ENCODE peak calls at places on chromosome 9, in nine cellular contexts. One of them, this sample, is unnamed.

GRCh38 chr9:137757613-137758029 is 120.0 kb upstream of the CACNA1B start:
- DNase-seq in colonic mucosa: no peak
- DNase-seq in thoracic aorta: no peak
- DNase-seq in MM.1S: peak
- DNase-seq in CD8-positive, alpha-beta T cell: no peak
- DNase-seq in ovary: no peak
- DNase-seq in fibroblast of lung: peak
- DNase-seq in lung: no peak
- DNase-seq in ascending aorta: no peak
- DNase-seq in this sample: no peak

GRCh38 chr9:76399831-76400230 is 5.6 kb upstream of the RFK start:
- DNase-seq in thoracic aorta: no peak
- DNase-seq in ovary: no peak
- DNase-seq in lung: no peak
- DNase-seq in fibroblast of lung: no peak
- DNase-seq in colonic mucosa: no peak
- DNase-seq in ascending aorta: no peak
- DNase-seq in CD8-positive, alpha-beta T cell: no peak
- DNase-seq in MM.1S: no peak
- DNase-seq in this sample: no peak

GRCh38 chr9:137228968-137229896 is 1.5 kb upstream of the SLC34A3 start:
- DNase-seq in thoracic aorta: no peak
- DNase-seq in MM.1S: no peak
- DNase-seq in ovary: no peak
- DNase-seq in ascending aorta: no peak
- DNase-seq in lung: no peak
- DNase-seq in fibroblast of lung: no peak
- DNase-seq in colonic mucosa: no peak
- DNase-seq in CD8-positive, alpha-beta T cell: no peak
- DNase-seq in this sample: no peak

GRCh38 chr9:72816666-72817065 is 136.2 kb downstream of the ALDH1A1 start:
- DNase-seq in ascending aorta: no peak
- DNase-seq in ovary: no peak
- DNase-seq in lung: no peak
- DNase-seq in fibroblast of lung: no peak
- DNase-seq in thoracic aorta: no peak
- DNase-seq in CD8-positive, alpha-beta T cell: no peak
- DNase-seq in colonic mucosa: no peak
- DNase-seq in MM.1S: no peak
- DNase-seq in this sample: no peak

GRCh38 chr9:69871143-69871834 is 50.7 kb downstream of the CFAP95 start:
- DNase-seq in lung: no peak
- DNase-seq in CD8-positive, alpha-beta T cell: no peak
- DNase-seq in ascending aorta: no peak
- DNase-seq in ovary: no peak
- DNase-seq in fibroblast of lung: no peak
- DNase-seq in colonic mucosa: no peak
- DNase-seq in thoracic aorta: no peak
- DNase-seq in MM.1S: no peak
- DNase-seq in this sample: no peak

GRCh38 chr9:72256912-72257311 is 107.7 kb downstream of the GDA start:
- DNase-seq in fibroblast of lung: no peak
- DNase-seq in ascending aorta: no peak
- DNase-seq in colonic mucosa: no peak
- DNase-seq in MM.1S: no peak
- DNase-seq in thoracic aorta: no peak
- DNase-seq in ovary: no peak
- DNase-seq in lung: no peak
- DNase-seq in CD8-positive, alpha-beta T cell: no peak
- DNase-seq in this sample: no peak

GRCh38 chr9:98020471-98021145 is 35.9 kb upstream of the NANS start:
- DNase-seq in MM.1S: no peak
- DNase-seq in colonic mucosa: no peak
- DNase-seq in ascending aorta: no peak
- DNase-seq in fibroblast of lung: no peak
- DNase-seq in CD8-positive, alpha-beta T cell: no peak
- DNase-seq in lung: no peak
- DNase-seq in ovary: no peak
- DNase-seq in thoracic aorta: no peak
- DNase-seq in this sample: no peak

GRCh38 chr9:35832814-35833213 is 3.8 kb downstream of the TMEM8B start:
- DNase-seq in fibroblast of lung: no peak
- DNase-seq in colonic mucosa: peak
- DNase-seq in thoracic aorta: no peak
- DNase-seq in MM.1S: no peak
- DNase-seq in ovary: no peak
- DNase-seq in CD8-positive, alpha-beta T cell: no peak
- DNase-seq in ascending aorta: no peak
- DNase-seq in lung: no peak
- DNase-seq in this sample: no peak

GRCh38 chr9:133759946-133760345 is 21.8 kb upstream of the SARDH start:
- DNase-seq in lung: no peak
- DNase-seq in colonic mucosa: no peak
- DNase-seq in ovary: peak
- DNase-seq in CD8-positive, alpha-beta T cell: no peak
- DNase-seq in MM.1S: no peak
- DNase-seq in ascending aorta: no peak
- DNase-seq in thoracic aorta: no peak
- DNase-seq in fibroblast of lung: no peak
- DNase-seq in this sample: no peak

GRCh38 chr9:106796771-106797170 is 66.2 kb upstream of the ZNF462 start:
- DNase-seq in ovary: no peak
- DNase-seq in thoracic aorta: no peak
- DNase-seq in lung: no peak
- DNase-seq in colonic mucosa: no peak
- DNase-seq in CD8-positive, alpha-beta T cell: no peak
- DNase-seq in fibroblast of lung: peak
- DNase-seq in ascending aorta: no peak
- DNase-seq in MM.1S: no peak
- DNase-seq in this sample: no peak

GRCh38 chr9:106753155-106753671 is 109.8 kb upstream of the ZNF462 start:
- DNase-seq in lung: no peak
- DNase-seq in thoracic aorta: no peak
- DNase-seq in CD8-positive, alpha-beta T cell: no peak
- DNase-seq in fibroblast of lung: no peak
- DNase-seq in ascending aorta: no peak
- DNase-seq in MM.1S: peak
- DNase-seq in colonic mucosa: no peak
- DNase-seq in ovary: no peak
- DNase-seq in this sample: no peak

GRCh38 chr9:130664191-130665028 is at the start of gene PRDM12:
- DNase-seq in ascending aorta: no peak
- DNase-seq in fibroblast of lung: no peak
- DNase-seq in thoracic aorta: no peak
- DNase-seq in CD8-positive, alpha-beta T cell: no peak
- DNase-seq in MM.1S: no peak
- DNase-seq in colonic mucosa: no peak
- DNase-seq in lung: no peak
- DNase-seq in ovary: no peak
- DNase-seq in this sample: no peak

GRCh38 chr9:112921549-112921948 is 30.9 kb upstream of the SLC46A2 start:
- DNase-seq in lung: no peak
- DNase-seq in ascending aorta: no peak
- DNase-seq in colonic mucosa: no peak
- DNase-seq in thoracic aorta: no peak
- DNase-seq in fibroblast of lung: peak
- DNase-seq in CD8-positive, alpha-beta T cell: no peak
- DNase-seq in MM.1S: peak
- DNase-seq in ovary: no peak
- DNase-seq in this sample: no peak

GRCh38 chr9:125411171-125411756 is 149.6 kb downstream of the GAPVD1 start:
- DNase-seq in MM.1S: no peak
- DNase-seq in CD8-positive, alpha-beta T cell: no peak
- DNase-seq in lung: no peak
- DNase-seq in thoracic aorta: no peak
- DNase-seq in fibroblast of lung: no peak
- DNase-seq in colonic mucosa: no peak
- DNase-seq in ascending aorta: no peak
- DNase-seq in ovary: no peak
- DNase-seq in this sample: no peak

GRCh38 chr9:137660144-137660543 is 41.3 kb downstream of the EHMT1 start:
- DNase-seq in fibroblast of lung: no peak
- DNase-seq in MM.1S: no peak
- DNase-seq in thoracic aorta: no peak
- DNase-seq in colonic mucosa: no peak
- DNase-seq in ovary: peak
- DNase-seq in lung: no peak
- DNase-seq in CD8-positive, alpha-beta T cell: no peak
- DNase-seq in ascending aorta: peak
- DNase-seq in this sample: no peak

GRCh38 chr9:135971892-135972291 is 10.7 kb upstream of the UBAC1 start:
- DNase-seq in CD8-positive, alpha-beta T cell: peak
- DNase-seq in thoracic aorta: no peak
- DNase-seq in MM.1S: peak
- DNase-seq in ascending aorta: no peak
- DNase-seq in colonic mucosa: peak
- DNase-seq in ovary: no peak
- DNase-seq in lung: peak
- DNase-seq in fibroblast of lung: no peak
- DNase-seq in this sample: no peak

GRCh38 chr9:128947423-128948310 is at the start of the genes DOLK and NUP188:
- DNase-seq in MM.1S: peak
- DNase-seq in colonic mucosa: peak
- DNase-seq in fibroblast of lung: peak
- DNase-seq in CD8-positive, alpha-beta T cell: peak
- DNase-seq in lung: peak
- DNase-seq in thoracic aorta: peak
- DNase-seq in ovary: peak
- DNase-seq in ascending aorta: peak
- DNase-seq in this sample: no peak

GRCh38 chr9:135771401-135772051 is 69.5 kb downstream of the KCNT1 start:
- DNase-seq in thoracic aorta: no peak
- DNase-seq in ovary: no peak
- DNase-seq in ascending aorta: no peak
- DNase-seq in CD8-positive, alpha-beta T cell: no peak
- DNase-seq in lung: no peak
- DNase-seq in colonic mucosa: no peak
- DNase-seq in MM.1S: no peak
- DNase-seq in fibroblast of lung: no peak
- DNase-seq in this sample: no peak

GRCh38 chr9:6076856-6077255 is 61.4 kb upstream of the RANBP6 start:
- DNase-seq in lung: no peak
- DNase-seq in fibroblast of lung: no peak
- DNase-seq in ascending aorta: no peak
- DNase-seq in thoracic aorta: no peak
- DNase-seq in MM.1S: no peak
- DNase-seq in colonic mucosa: no peak
- DNase-seq in ovary: no peak
- DNase-seq in CD8-positive, alpha-beta T cell: no peak
- DNase-seq in this sample: no peak
- H3K27ac ChIP-seq in lung: no peak
- H3K27ac ChIP-seq in fibroblast of lung: no peak
- H3K27ac ChIP-seq in ascending aorta: no peak
- H3K27ac ChIP-seq in thoracic aorta: no peak
- H3K27ac ChIP-seq in MM.1S: no peak
- H3K27ac ChIP-seq in colonic mucosa: no peak
- H3K27ac ChIP-seq in ovary: no peak
- H3K27ac ChIP-seq in CD8-positive, alpha-beta T cell: no peak
- H3K27ac ChIP-seq in this sample: no peak

DNA sequence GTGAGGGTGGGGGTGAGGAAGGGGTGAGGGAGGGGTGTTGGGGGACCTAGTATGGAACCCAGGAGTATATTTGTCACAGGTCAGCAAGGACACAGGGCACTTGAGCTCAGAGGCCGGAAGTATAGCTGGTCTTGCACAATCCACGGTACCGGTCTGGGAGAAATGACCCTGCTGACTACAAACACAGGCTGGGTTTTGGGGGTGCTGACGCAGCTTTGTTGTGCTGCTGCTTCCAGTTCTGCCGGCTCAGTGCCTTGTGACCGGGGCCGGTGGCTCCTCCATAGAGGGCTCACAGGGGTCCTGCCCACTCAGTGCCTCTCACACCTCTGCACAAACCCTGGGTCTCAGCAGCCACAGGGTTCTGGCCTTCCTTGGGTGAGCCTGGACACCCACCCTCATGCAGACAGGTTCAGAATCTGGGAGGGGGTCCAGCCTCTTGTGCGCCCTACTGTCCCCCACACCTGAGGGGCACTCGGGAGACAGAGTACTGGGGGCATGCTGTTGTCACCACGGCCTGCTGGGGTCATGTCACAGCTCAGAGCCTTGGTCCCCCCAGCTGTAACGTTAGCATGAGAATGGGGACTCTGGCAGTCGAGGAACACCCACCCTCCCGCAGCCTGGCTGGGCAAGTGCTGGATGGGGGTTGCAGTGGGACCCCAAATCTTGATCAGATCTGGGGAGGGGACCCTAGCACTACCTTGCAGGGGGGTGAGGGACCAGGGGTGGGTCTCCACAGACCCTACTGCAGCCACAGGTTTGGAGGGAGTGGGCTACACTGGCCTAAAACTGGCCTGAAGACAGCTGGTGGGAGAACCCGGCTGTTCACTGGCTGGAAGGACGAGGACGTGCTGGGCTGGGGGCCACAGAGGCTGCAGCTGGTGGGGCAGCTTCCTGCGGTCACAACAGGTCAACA is 17.7 kb downstream of the NINJ1 start:
- DNase-seq in lung: peak
- DNase-seq in thoracic aorta: no peak
- DNase-seq in ascending aorta: peak
- DNase-seq in MM.1S: peak
- DNase-seq in fibroblast of lung: peak
- DNase-seq in CD8-positive, alpha-beta T cell: no peak
- DNase-seq in colonic mucosa: peak
- DNase-seq in ovary: peak
- DNase-seq in this sample: no peak
- H3K27ac ChIP-seq in lung: peak
- H3K27ac ChIP-seq in thoracic aorta: peak
- H3K27ac ChIP-seq in ascending aorta: peak
- H3K27ac ChIP-seq in MM.1S: peak
- H3K27ac ChIP-seq in fibroblast of lung: peak
- H3K27ac ChIP-seq in CD8-positive, alpha-beta T cell: no peak
- H3K27ac ChIP-seq in colonic mucosa: peak
- H3K27ac ChIP-seq in ovary: no peak
- H3K27ac ChIP-seq in this sample: peak

GRCh38 chr9:4689013-4689412 is 9.6 kb downstream of the CDC37L1 start:
- DNase-seq in CD8-positive, alpha-beta T cell: no peak
- DNase-seq in ovary: no peak
- DNase-seq in MM.1S: no peak
- DNase-seq in lung: no peak
- DNase-seq in thoracic aorta: no peak
- DNase-seq in fibroblast of lung: no peak
- DNase-seq in colonic mucosa: no peak
- DNase-seq in ascending aorta: no peak
- DNase-seq in this sample: no peak
- H3K27ac ChIP-seq in CD8-positive, alpha-beta T cell: no peak
- H3K27ac ChIP-seq in ovary: no peak
- H3K27ac ChIP-seq in MM.1S: no peak
- H3K27ac ChIP-seq in lung: no peak
- H3K27ac ChIP-seq in thoracic aorta: peak
- H3K27ac ChIP-seq in fibroblast of lung: no peak
- H3K27ac ChIP-seq in colonic mucosa: no peak
- H3K27ac ChIP-seq in ascending aorta: peak
- H3K27ac ChIP-seq in this sample: no peak

DNA sequence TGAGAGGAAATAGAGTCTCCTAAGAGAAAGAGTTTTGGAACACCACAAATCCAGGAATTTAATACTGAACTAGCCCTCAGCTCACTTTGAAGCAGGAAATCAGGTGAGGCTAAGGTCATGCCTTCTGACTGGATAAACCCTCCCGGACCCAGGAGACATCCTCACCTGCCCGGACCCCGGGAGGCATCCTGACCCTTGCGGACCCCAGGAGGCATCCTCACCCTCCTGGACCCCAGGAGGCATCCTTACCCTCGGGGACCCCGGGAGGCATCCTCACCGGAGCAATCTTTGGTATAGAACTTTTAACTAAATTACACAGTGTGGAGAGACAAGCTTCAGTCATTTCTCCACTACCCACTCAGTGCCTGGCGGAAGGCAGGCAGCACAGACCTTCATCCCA is 21.1 kb downstream of the STXBP1 start:
- DNase-seq in ascending aorta: no peak
- DNase-seq in fibroblast of lung: no peak
- DNase-seq in thoracic aorta: no peak
- DNase-seq in colonic mucosa: no peak
- DNase-seq in lung: no peak
- DNase-seq in CD8-positive, alpha-beta T cell: no peak
- DNase-seq in ovary: no peak
- DNase-seq in MM.1S: no peak
- DNase-seq in this sample: no peak
- H3K27ac ChIP-seq in ascending aorta: no peak
- H3K27ac ChIP-seq in fibroblast of lung: no peak
- H3K27ac ChIP-seq in thoracic aorta: no peak
- H3K27ac ChIP-seq in colonic mucosa: no peak
- H3K27ac ChIP-seq in lung: peak
- H3K27ac ChIP-seq in CD8-positive, alpha-beta T cell: no peak
- H3K27ac ChIP-seq in ovary: no peak
- H3K27ac ChIP-seq in MM.1S: no peak
- H3K27ac ChIP-seq in this sample: no peak